ENCODE peak calls at places on chromosomes 6 and 20, in five cellular contexts. Q is activated T-cell treated with anti-CD3 and anti-CD28 coated beads, Interleukin-2, amount 50 U/mL, for 72 hours; L is EH; Z is SW 1271; F is HS-5. I is an unnamed sample.

GRCh38 chr6:27112974-27113373 is 134.5 kb upstream of the PRSS16 start:
- DNase-seq in Q (no peak), F (no peak), L (no peak), Z (no peak), I (no peak)

GRCh38 chr6:105844275-105844848 is 241.8 kb upstream of the PRDM1 start:
- DNase-seq in Q (no peak), F (no peak), L (no peak), Z (no peak), I (no peak)

GRCh38 chr6:151900256-151900655 is 92.8 kb downstream of the ESR1 start:
- DNase-seq in Q (no peak), L (no peak), Z (no peak), F (no peak), I (no peak)

GRCh38 chr6:166937716-166938115 is 18.6 kb downstream of the RNASET2 start:
- DNase-seq in L (no peak), F (no peak), Q (no peak), Z (no peak), I (no peak)

GRCh38 chr20:24100370-24101011 is 111.9 kb upstream of the GGTLC1 start:
- DNase-seq in L (peak), F (no peak), Q (peak), Z (peak), I (peak)

GRCh38 chr6:47073125-47074110 is 31.3 kb upstream of the ADGRF1 start:
- DNase-seq in F (no peak), L (no peak), Q (no peak), Z (no peak), I (no peak)

GRCh38 chr6:13256614-13257013 is 71.7 kb downstream of the TBC1D7 start:
- DNase-seq in L (peak), Q (no peak), F (no peak), Z (no peak), I (no peak)

GRCh38 chr6:169170583-169170955 is 83.1 kb downstream of the THBS2 start:
- DNase-seq in Z (no peak), Q (no peak), F (no peak), L (no peak), I (no peak)

GRCh38 chr6:41257369-41258195 is 28.9 kb downstream of the TREM1 start:
- DNase-seq in L (peak), F (no peak), Z (no peak), Q (no peak), I (peak)

GRCh38 chr6:7535498-7535897 is 6.0 kb upstream of the DSP start:
- DNase-seq in L (peak), Z (no peak), Q (no peak), F (peak), I (no peak)

GRCh38 chr6:1789092-1789491 is 179.4 kb downstream of the FOXC1 start:
- DNase-seq in Q (no peak), F (no peak), L (no peak), Z (no peak), I (no peak)

GRCh38 chr6:84522135-84522535 is 242.3 kb downstream of the TBX18 start:
- DNase-seq in Z (peak), F (peak), Q (no peak), L (peak), I (no peak)

GRCh38 chr20:4406627-4407026 is 315.1 kb upstream of the PRND start:
- DNase-seq in Z (no peak), L (peak), Q (no peak), F (no peak), I (no peak)

GRCh38 chr6:33896391-33897192 is 92.8 kb upstream of the MLN start:
- DNase-seq in Z (no peak), Q (peak), L (peak), F (no peak), I (no peak)

I was measured in NCI-H446 treated with DMSO at 0.1 percent for 48 hours.